ENCODE peak calls at places on chromosomes 13 and 19, in nine cellular contexts. One of them, this sample, is unnamed.
A peak's percentile ranks its signal among the peaks of the same experiment; 100 is the strongest.

GRCh38 chr13:69660155-69660554 is 447.5 kb upstream of the ATXN8OS start:
- DNase-seq in upper lobe of left lung: no peak
- DNase-seq in heart left ventricle: no peak
- DNase-seq in HCT116: no peak
- DNase-seq in neural progenitor cell: no peak
- DNase-seq in body of pancreas: no peak
- DNase-seq in mucosa of descending colon: no peak
- DNase-seq in adipocyte: no peak
- DNase-seq in iPS DF 6.9: no peak
- DNase-seq in this sample: no peak

GRCh38 chr13:22357132-22357531 is 686.3 kb downstream of the FGF9 start:
- DNase-seq in neural progenitor cell: no peak
- DNase-seq in body of pancreas: no peak
- DNase-seq in adipocyte: no peak
- DNase-seq in heart left ventricle: no peak
- DNase-seq in HCT116: no peak
- DNase-seq in mucosa of descending colon: no peak
- DNase-seq in iPS DF 6.9: no peak
- DNase-seq in upper lobe of left lung: no peak
- DNase-seq in this sample: no peak

GRCh38 chr13:110397445-110397844 is 90.4 kb downstream of the COL4A2 start:
- DNase-seq in adipocyte: peak; percentile 88
- DNase-seq in mucosa of descending colon: no peak
- DNase-seq in iPS DF 6.9: no peak
- DNase-seq in upper lobe of left lung: no peak
- DNase-seq in neural progenitor cell: no peak
- DNase-seq in heart left ventricle: no peak
- DNase-seq in HCT116: no peak
- DNase-seq in body of pancreas: no peak
- DNase-seq in this sample: no peak

GRCh38 chr19:48196321-48196761 is 25.9 kb downstream of the ZSWIM9 start:
- DNase-seq in heart left ventricle: no peak
- DNase-seq in HCT116: no peak
- DNase-seq in adipocyte: no peak
- DNase-seq in body of pancreas: no peak
- DNase-seq in mucosa of descending colon: no peak
- DNase-seq in upper lobe of left lung: no peak
- DNase-seq in iPS DF 6.9: no peak
- DNase-seq in neural progenitor cell: no peak
- DNase-seq in this sample: no peak

GRCh38 chr13:74920361-74920760 is 561.6 kb downstream of the TBC1D4 start:
- DNase-seq in heart left ventricle: no peak
- DNase-seq in neural progenitor cell: no peak
- DNase-seq in HCT116: no peak
- DNase-seq in adipocyte: no peak
- DNase-seq in iPS DF 6.9: no peak
- DNase-seq in body of pancreas: no peak
- DNase-seq in upper lobe of left lung: no peak
- DNase-seq in mucosa of descending colon: no peak
- DNase-seq in this sample: no peak

GRCh38 chr19:31377736-31378135 is 28.5 kb upstream of the TSHZ3 start:
- DNase-seq in adipocyte: no peak
- DNase-seq in iPS DF 6.9: no peak
- DNase-seq in mucosa of descending colon: no peak
- DNase-seq in heart left ventricle: no peak
- DNase-seq in upper lobe of left lung: no peak
- DNase-seq in HCT116: no peak
- DNase-seq in body of pancreas: no peak
- DNase-seq in neural progenitor cell: no peak
- DNase-seq in this sample: no peak

GRCh38 chr13:50707533-50708096 is 135.9 kb downstream of the DLEU7 start:
- DNase-seq in neural progenitor cell: no peak
- DNase-seq in iPS DF 6.9: no peak
- DNase-seq in upper lobe of left lung: no peak
- DNase-seq in adipocyte: no peak
- DNase-seq in heart left ventricle: no peak
- DNase-seq in mucosa of descending colon: no peak
- DNase-seq in HCT116: no peak
- DNase-seq in body of pancreas: no peak
- DNase-seq in this sample: no peak

GRCh38 chr19:6828306-6828697 is 55.8 kb downstream of the VAV1 start:
- DNase-seq in mucosa of descending colon: no peak
- DNase-seq in HCT116: peak; percentile 94
- DNase-seq in neural progenitor cell: no peak
- DNase-seq in heart left ventricle: no peak
- DNase-seq in body of pancreas: no peak
- DNase-seq in upper lobe of left lung: no peak
- DNase-seq in adipocyte: no peak
- DNase-seq in iPS DF 6.9: no peak
- DNase-seq in this sample: no peak

GRCh38 chr13:72726721-72727416 is 560 bp downstream of the MZT1 start:
- DNase-seq in iPS DF 6.9: no peak
- DNase-seq in HCT116: peak; percentile 2
- DNase-seq in mucosa of descending colon: peak; percentile 83
- DNase-seq in upper lobe of left lung: peak; percentile 36
- DNase-seq in heart left ventricle: peak; percentile 73
- DNase-seq in neural progenitor cell: peak; percentile 79
- DNase-seq in adipocyte: peak; percentile 66
- DNase-seq in body of pancreas: peak; percentile 45
- DNase-seq in this sample: no peak

GRCh38 chr13:36057041-36057440 is 74.1 kb downstream of the DCLK1 start:
- DNase-seq in body of pancreas: no peak
- DNase-seq in adipocyte: peak; percentile 20
- DNase-seq in heart left ventricle: no peak
- DNase-seq in neural progenitor cell: peak; percentile 11
- DNase-seq in HCT116: no peak
- DNase-seq in upper lobe of left lung: no peak
- DNase-seq in mucosa of descending colon: no peak
- DNase-seq in iPS DF 6.9: no peak
- DNase-seq in this sample: no peak

GRCh38 chr19:31304877-31305312 is 44.3 kb downstream of the TSHZ3 start:
- DNase-seq in neural progenitor cell: no peak
- DNase-seq in iPS DF 6.9: no peak
- DNase-seq in body of pancreas: no peak
- DNase-seq in HCT116: no peak
- DNase-seq in heart left ventricle: no peak
- DNase-seq in upper lobe of left lung: no peak
- DNase-seq in adipocyte: no peak
- DNase-seq in mucosa of descending colon: no peak
- DNase-seq in this sample: no peak

GRCh38 chr19:41687419-41687818 is 651 bp downstream of the CEACAM7 start:
- DNase-seq in adipocyte: no peak
- DNase-seq in HCT116: no peak
- DNase-seq in body of pancreas: no peak
- DNase-seq in upper lobe of left lung: no peak
- DNase-seq in neural progenitor cell: no peak
- DNase-seq in mucosa of descending colon: no peak
- DNase-seq in iPS DF 6.9: no peak
- DNase-seq in heart left ventricle: no peak
- DNase-seq in this sample: no peak

GRCh38 chr13:108961542-108962125 is 332.2 kb downstream of the MYO16 start:
- DNase-seq in mucosa of descending colon: no peak
- DNase-seq in neural progenitor cell: peak; percentile 74
- DNase-seq in upper lobe of left lung: no peak
- DNase-seq in adipocyte: peak; percentile 85
- DNase-seq in body of pancreas: no peak
- DNase-seq in iPS DF 6.9: peak; percentile 22
- DNase-seq in heart left ventricle: no peak
- DNase-seq in HCT116: peak; percentile 31
- DNase-seq in this sample: peak; percentile 60

GRCh38 chr13:73849292-73849691 is 284.9 kb downstream of the KLF12 start:
- DNase-seq in neural progenitor cell: peak; percentile 64
- DNase-seq in HCT116: peak; percentile 26
- DNase-seq in adipocyte: peak; percentile 56
- DNase-seq in heart left ventricle: no peak
- DNase-seq in mucosa of descending colon: no peak
- DNase-seq in iPS DF 6.9: peak; percentile 35
- DNase-seq in body of pancreas: no peak
- DNase-seq in upper lobe of left lung: no peak
- DNase-seq in this sample: peak; percentile 36

GRCh38 chr13:77139311-77139710 is 112.4 kb upstream of the FBXL3 start:
- DNase-seq in neural progenitor cell: no peak
- DNase-seq in upper lobe of left lung: no peak
- DNase-seq in mucosa of descending colon: no peak
- DNase-seq in iPS DF 6.9: no peak
- DNase-seq in heart left ventricle: no peak
- DNase-seq in HCT116: no peak
- DNase-seq in body of pancreas: no peak
- DNase-seq in adipocyte: peak; percentile 29
- DNase-seq in this sample: no peak

GRCh38 chr19:48501446-48501960 is 10.1 kb downstream of the LMTK3 start:
- DNase-seq in mucosa of descending colon: peak; percentile 73
- DNase-seq in neural progenitor cell: peak; percentile 97
- DNase-seq in body of pancreas: peak; percentile 72
- DNase-seq in heart left ventricle: no peak
- DNase-seq in upper lobe of left lung: peak; percentile 92
- DNase-seq in adipocyte: no peak
- DNase-seq in iPS DF 6.9: peak; percentile 96
- DNase-seq in HCT116: no peak
- DNase-seq in this sample: no peak

GRCh38 chr19:49020931-49021895 is 2.9 kb downstream of the CGB3 start:
- DNase-seq in HCT116: no peak
- DNase-seq in neural progenitor cell: no peak
- DNase-seq in body of pancreas: no peak
- DNase-seq in adipocyte: no peak
- DNase-seq in upper lobe of left lung: no peak
- DNase-seq in mucosa of descending colon: no peak
- DNase-seq in iPS DF 6.9: no peak
- DNase-seq in heart left ventricle: no peak
- DNase-seq in this sample: no peak

GRCh38 chr19:18112989-18113478 is 15.5 kb downstream of the MAST3 start:
- DNase-seq in body of pancreas: peak; percentile 87
- DNase-seq in iPS DF 6.9: no peak
- DNase-seq in neural progenitor cell: peak; percentile 92
- DNase-seq in adipocyte: peak; percentile 91
- DNase-seq in mucosa of descending colon: peak; percentile 87
- DNase-seq in upper lobe of left lung: peak; percentile 84
- DNase-seq in heart left ventricle: peak; percentile 91
- DNase-seq in HCT116: peak; percentile 51
- DNase-seq in this sample: peak; percentile 80

GRCh38 chr19:5880604-5881078 is 10.3 kb upstream of the FUT5 start:
- DNase-seq in upper lobe of left lung: peak; percentile 46
- DNase-seq in neural progenitor cell: no peak
- DNase-seq in mucosa of descending colon: no peak
- DNase-seq in HCT116: no peak
- DNase-seq in adipocyte: peak; percentile 19
- DNase-seq in heart left ventricle: peak; percentile 81
- DNase-seq in body of pancreas: peak; percentile 29
- DNase-seq in iPS DF 6.9: no peak
- DNase-seq in this sample: no peak

GRCh38 chr13:66139701-66140100 is 1090.4 kb downstream of the PCDH9 start:
- DNase-seq in mucosa of descending colon: no peak
- DNase-seq in heart left ventricle: no peak
- DNase-seq in neural progenitor cell: no peak
- DNase-seq in adipocyte: no peak
- DNase-seq in iPS DF 6.9: no peak
- DNase-seq in body of pancreas: no peak
- DNase-seq in upper lobe of left lung: no peak
- DNase-seq in HCT116: no peak
- DNase-seq in this sample: no peak

GRCh38 chr13:66138172-66138811 is 1091.8 kb downstream of the PCDH9 start:
- DNase-seq in iPS DF 6.9: no peak
- DNase-seq in heart left ventricle: no peak
- DNase-seq in mucosa of descending colon: no peak
- DNase-seq in body of pancreas: no peak
- DNase-seq in adipocyte: no peak
- DNase-seq in HCT116: no peak
- DNase-seq in neural progenitor cell: no peak
- DNase-seq in upper lobe of left lung: no peak
- DNase-seq in this sample: no peak

GRCh38 chr13:66139250-66139649 is 1090.9 kb downstream of the PCDH9 start:
- DNase-seq in neural progenitor cell: no peak
- DNase-seq in heart left ventricle: no peak
- DNase-seq in upper lobe of left lung: no peak
- DNase-seq in HCT116: no peak
- DNase-seq in mucosa of descending colon: no peak
- DNase-seq in iPS DF 6.9: no peak
- DNase-seq in adipocyte: peak; percentile 26
- DNase-seq in body of pancreas: no peak
- DNase-seq in this sample: no peak

DNA sequence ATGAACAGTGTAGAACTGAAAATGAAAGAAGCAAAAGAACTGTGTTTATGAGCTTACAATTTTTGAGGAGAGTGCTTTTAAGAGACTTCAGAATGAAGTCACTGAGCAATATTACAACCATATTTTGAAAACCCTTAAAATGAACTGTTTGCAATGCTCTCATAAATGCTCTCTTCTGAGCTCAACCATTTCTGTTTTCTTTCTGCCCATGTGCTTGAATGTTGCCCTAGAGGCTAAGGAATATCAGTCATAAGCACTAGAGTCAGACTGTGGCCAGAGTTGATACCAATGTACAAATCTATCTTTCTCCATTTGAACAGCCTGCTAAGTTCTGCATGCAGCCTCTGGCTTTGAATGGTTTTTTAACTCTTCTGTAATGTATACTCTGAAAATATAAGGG is 1092.8 kb downstream of the PCDH9 start:
- DNase-seq in HCT116: no peak
- DNase-seq in upper lobe of left lung: no peak
- DNase-seq in mucosa of descending colon: no peak
- DNase-seq in iPS DF 6.9: no peak
- DNase-seq in body of pancreas: no peak
- DNase-seq in adipocyte: no peak
- DNase-seq in neural progenitor cell: no peak
- DNase-seq in heart left ventricle: no peak
- DNase-seq in this sample: no peak
- H3K36me3 ChIP-seq in HCT116: no peaks in the 10 kb centered on the region
- H3K36me3 ChIP-seq in upper lobe of left lung: no peaks in the 10 kb centered on the region
- H3K36me3 ChIP-seq in mucosa of descending colon: no peaks in the 10 kb centered on the region
- H3K36me3 ChIP-seq in iPS DF 6.9: no peaks in the 10 kb centered on the region
- H3K36me3 ChIP-seq in body of pancreas: no peaks in the 10 kb centered on the region
- H3K36me3 ChIP-seq in adipocyte: no peaks in the 10 kb centered on the region
- H3K36me3 ChIP-seq in neural progenitor cell: no peaks in the 10 kb centered on the region
- H3K36me3 ChIP-seq in heart left ventricle: no peaks in the 10 kb centered on the region
- H3K36me3 ChIP-seq in this sample: no peaks in the 10 kb centered on the region

GRCh38 chr19:1980782-1981181 is 34.7 kb downstream of the BTBD2 start:
- DNase-seq in iPS DF 6.9: no peak
- DNase-seq in mucosa of descending colon: no peak
- DNase-seq in neural progenitor cell: no peak
- DNase-seq in HCT116: no peak
- DNase-seq in body of pancreas: no peak
- DNase-seq in heart left ventricle: peak; percentile 61
- DNase-seq in adipocyte: no peak
- DNase-seq in upper lobe of left lung: no peak
- DNase-seq in this sample: no peak
- H3K36me3 ChIP-seq in iPS DF 6.9: peaks cover 38% of the 10 kb centered on the region
- H3K36me3 ChIP-seq in mucosa of descending colon: peaks cover 12% of the 10 kb centered on the region
- H3K36me3 ChIP-seq in neural progenitor cell: no peaks in the 10 kb centered on the region
- H3K36me3 ChIP-seq in HCT116: peaks cover 16% of the 10 kb centered on the region
- H3K36me3 ChIP-seq in body of pancreas: peaks cover 15% of the 10 kb centered on the region
- H3K36me3 ChIP-seq in heart left ventricle: peaks cover 74% of the 10 kb centered on the region
- H3K36me3 ChIP-seq in adipocyte: peaks cover 35% of the 10 kb centered on the region
- H3K36me3 ChIP-seq in upper lobe of left lung: peaks cover 86% of the 10 kb centered on the region
- H3K36me3 ChIP-seq in this sample: peaks cover 5% of the 10 kb centered on the region

GRCh38 chr13:104943331-104943730 is 1592.1 kb downstream of the EFNB2 start:
- DNase-seq in mucosa of descending colon: no peak
- DNase-seq in body of pancreas: no peak
- DNase-seq in upper lobe of left lung: no peak
- DNase-seq in adipocyte: peak; percentile 42
- DNase-seq in iPS DF 6.9: no peak
- DNase-seq in heart left ventricle: no peak
- DNase-seq in neural progenitor cell: no peak
- DNase-seq in HCT116: no peak
- DNase-seq in this sample: no peak
- H3K36me3 ChIP-seq in mucosa of descending colon: no peaks in the 10 kb centered on the region
- H3K36me3 ChIP-seq in body of pancreas: no peaks in the 10 kb centered on the region
- H3K36me3 ChIP-seq in upper lobe of left lung: no peaks in the 10 kb centered on the region
- H3K36me3 ChIP-seq in adipocyte: no peaks in the 10 kb centered on the region
- H3K36me3 ChIP-seq in iPS DF 6.9: no peaks in the 10 kb centered on the region
- H3K36me3 ChIP-seq in heart left ventricle: no peaks in the 10 kb centered on the region
- H3K36me3 ChIP-seq in neural progenitor cell: no peaks in the 10 kb centered on the region
- H3K36me3 ChIP-seq in HCT116: no peaks in the 10 kb centered on the region
- H3K36me3 ChIP-seq in this sample: no peaks in the 10 kb centered on the region

GRCh38 chr13:95783747-95784146 is 106.8 kb downstream of the DNAJC3 start:
- DNase-seq in upper lobe of left lung: no peak
- DNase-seq in iPS DF 6.9: no peak
- DNase-seq in HCT116: no peak
- DNase-seq in adipocyte: no peak
- DNase-seq in body of pancreas: no peak
- DNase-seq in neural progenitor cell: no peak
- DNase-seq in heart left ventricle: no peak
- DNase-seq in mucosa of descending colon: no peak
- DNase-seq in this sample: no peak
- H3K36me3 ChIP-seq in upper lobe of left lung: peaks cover 16% of the 10 kb centered on the region
- H3K36me3 ChIP-seq in iPS DF 6.9: no peaks in the 10 kb centered on the region
- H3K36me3 ChIP-seq in HCT116: no peaks in the 10 kb centered on the region
- H3K36me3 ChIP-seq in adipocyte: peaks cover 26% of the 10 kb centered on the region
- H3K36me3 ChIP-seq in body of pancreas: peaks cover 6% of the 10 kb centered on the region
- H3K36me3 ChIP-seq in neural progenitor cell: no peaks in the 10 kb centered on the region
- H3K36me3 ChIP-seq in heart left ventricle: peaks cover 25% of the 10 kb centered on the region
- H3K36me3 ChIP-seq in mucosa of descending colon: no peaks in the 10 kb centered on the region
- H3K36me3 ChIP-seq in this sample: peaks cover 2% of the 10 kb centered on the region